ENCODE peak calls at places on chromosomes 13 and 19, in eight cellular contexts. C, F, T, Q, A, U, N and E are unnamed samples.

GRCh38 chr19:54373781-54374266 is 9.1 kb upstream of the LAIR1 start:
- DNase-seq in F (no peak), N (no peak), Q (no peak), A (no peak), C (no peak), T (peak), U (no peak), E (no peak)

GRCh38 chr19:47093254-47093653 is 20.3 kb downstream of the ZC3H4 start:
- DNase-seq in A (no peak), C (no peak), U (no peak), T (no peak), N (no peak), F (no peak), Q (no peak), E (no peak)

GRCh38 chr13:97280478-97280877 is 58.3 kb downstream of the MBNL2 start:
- DNase-seq in Q (no peak), T (no peak), N (no peak), C (no peak), A (no peak), F (no peak), U (no peak), E (no peak)

GRCh38 chr19:54030895-54031586 is 32.7 kb downstream of the VSTM1 start:
- DNase-seq in U (no peak), N (no peak), Q (no peak), F (peak), C (no peak), A (peak), T (no peak), E (no peak)

GRCh38 chr19:13132471-13133166 is 14.6 kb downstream of the NACC1 start:
- DNase-seq in A (peak), C (no peak), N (no peak), Q (no peak), U (no peak), T (no peak), F (no peak), E (peak)

GRCh38 chr13:26909515-26909914 is 148.9 kb upstream of the GPR12 start:
- DNase-seq in N (no peak), A (no peak), C (no peak), F (no peak), T (no peak), U (no peak), Q (no peak), E (no peak)

GRCh38 chr19:11247391-11247790 is 8.0 kb downstream of the ANGPTL8 start:
- DNase-seq in C (no peak), T (peak), Q (peak), N (no peak), F (no peak), U (peak), A (no peak), E (no peak)

GRCh38 chr13:34853161-34853560 is 88.9 kb upstream of the NBEA start:
- DNase-seq in N (no peak), Q (no peak), C (no peak), U (no peak), T (no peak), A (no peak), F (no peak), E (no peak)

GRCh38 chr13:113914333-113915011 is 50.6 kb upstream of the GAS6 start:
- DNase-seq in U (no peak), F (no peak), Q (no peak), N (no peak), A (no peak), C (no peak), T (peak), E (no peak)

GRCh38 chr19:18940791-18941627 is at the start of gene HOMER3:
- DNase-seq in U (peak), C (peak), N (no peak), F (peak), A (peak), Q (peak), T (peak), E (peak)

GRCh38 chr19:35529241-35530218 is 1.4 kb upstream of the SBSN start:
- DNase-seq in U (no peak), C (no peak), F (no peak), Q (no peak), N (no peak), A (no peak), T (no peak), E (no peak)

GRCh38 chr13:46354143-46355087 is 32.6 kb downstream of the RUBCNL start:
- DNase-seq in N (peak), A (peak), F (no peak), U (no peak), T (no peak), C (no peak), Q (no peak), E (no peak)

GRCh38 chr19:3852614-3853254 is 16.1 kb downstream of the ZFR2 start:
- DNase-seq in C (no peak), U (no peak), T (no peak), A (peak), F (peak), Q (peak), N (peak), E (peak)

GRCh38 chr13:51645154-51645650 is 60.9 kb downstream of the WDFY2 start:
- DNase-seq in C (no peak), U (no peak), A (peak), N (no peak), F (no peak), T (no peak), Q (no peak), E (peak)

GRCh38 chr19:50008532-50008931 is 16.6 kb downstream of the VRK3 start:
- DNase-seq in C (no peak), A (no peak), N (no peak), F (peak), U (no peak), T (no peak), Q (peak), E (peak)

GRCh38 chr13:37716395-37716794 is 117.8 kb upstream of the POSTN start:
- DNase-seq in T (no peak), A (peak), U (no peak), C (no peak), N (no peak), Q (no peak), F (no peak), E (no peak)

GRCh38 chr13:99686944-99687382 is 185.7 kb downstream of the TM9SF2 start:
- DNase-seq in T (no peak), U (no peak), Q (no peak), A (no peak), C (no peak), N (no peak), F (peak), E (peak)

GRCh38 chr13:21069561-21070004 is 8.2 kb upstream of the LATS2 start:
- DNase-seq in U (peak), C (no peak), N (peak), Q (no peak), T (no peak), F (no peak), A (peak), E (no peak)

GRCh38 chr19:5156231-5156986 is 184.2 kb downstream of the PTPRS start:
- DNase-seq in U (no peak), T (no peak), C (no peak), Q (no peak), N (no peak), A (no peak), F (no peak), E (no peak)

DNA sequence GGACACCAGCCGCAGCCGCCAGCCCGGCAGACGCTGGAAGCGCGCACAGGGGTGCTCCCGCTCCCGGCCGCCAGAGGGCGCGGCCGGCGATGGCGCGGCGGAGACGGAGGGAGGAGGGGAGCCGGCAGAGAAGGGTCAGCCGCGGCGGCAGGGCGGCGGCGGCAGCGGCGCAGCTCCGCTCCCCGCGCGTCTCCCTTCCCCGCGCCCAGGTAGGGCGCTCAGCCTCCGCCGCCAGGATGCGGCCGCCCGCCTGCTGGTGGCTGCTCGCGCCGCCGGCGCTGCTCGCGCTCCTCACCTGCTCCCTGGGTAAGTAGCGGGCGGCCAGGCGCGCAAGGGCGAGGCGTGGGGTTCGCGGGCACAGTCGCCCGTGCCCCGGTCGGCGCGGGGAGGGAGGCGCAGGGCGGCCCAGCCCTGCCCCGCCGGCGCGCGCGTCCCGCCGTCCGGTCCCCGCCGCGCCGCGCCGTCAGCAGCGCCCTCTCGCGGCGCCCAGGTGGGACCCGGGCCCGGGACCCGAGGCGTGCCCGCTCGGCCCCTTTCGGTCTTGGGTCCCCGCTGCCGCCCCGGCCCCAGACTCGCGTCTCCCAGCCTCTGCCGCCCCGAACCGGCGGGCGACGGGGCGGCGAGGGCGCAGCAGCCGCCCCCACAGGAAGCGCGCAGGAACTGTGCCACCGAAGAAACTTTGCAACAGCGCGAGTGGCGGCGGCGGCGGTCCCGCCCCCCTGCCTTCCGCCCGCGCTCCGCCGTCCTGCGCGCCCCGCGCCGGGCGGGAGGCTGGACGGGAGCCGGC is at the start of gene B3GLCT:
- DNase-seq in N (peak), Q (peak), C (peak), A (peak), T (peak), F (peak), U (peak), E (peak)
- TF ChIP-seq POLR2A in N (peak), Q (peak), C (no peak), A (no peak), T (peak), F (no peak), U (no peak), E (peak)

GRCh38 chr19:34229721-34230120 is 24.6 kb upstream of the GARRE1 start:
- DNase-seq in T (no peak), N (no peak), U (no peak), F (no peak), C (no peak), A (no peak), Q (no peak), E (no peak)

GRCh38 chr19:34231439-34231838 is 22.9 kb upstream of the GARRE1 start:
- DNase-seq in A (no peak), C (no peak), N (no peak), Q (no peak), U (no peak), F (no peak), T (no peak), E (no peak)

GRCh38 chr19:34228762-34229161 is 25.6 kb upstream of the GARRE1 start:
- DNase-seq in T (no peak), A (no peak), C (no peak), U (no peak), N (no peak), F (no peak), Q (no peak), E (no peak)

GRCh38 chr19:34232566-34233481 is 21.5 kb upstream of the GARRE1 start:
- DNase-seq in F (peak), Q (peak), N (peak), U (peak), C (no peak), A (peak), T (peak), E (no peak)

DNA sequence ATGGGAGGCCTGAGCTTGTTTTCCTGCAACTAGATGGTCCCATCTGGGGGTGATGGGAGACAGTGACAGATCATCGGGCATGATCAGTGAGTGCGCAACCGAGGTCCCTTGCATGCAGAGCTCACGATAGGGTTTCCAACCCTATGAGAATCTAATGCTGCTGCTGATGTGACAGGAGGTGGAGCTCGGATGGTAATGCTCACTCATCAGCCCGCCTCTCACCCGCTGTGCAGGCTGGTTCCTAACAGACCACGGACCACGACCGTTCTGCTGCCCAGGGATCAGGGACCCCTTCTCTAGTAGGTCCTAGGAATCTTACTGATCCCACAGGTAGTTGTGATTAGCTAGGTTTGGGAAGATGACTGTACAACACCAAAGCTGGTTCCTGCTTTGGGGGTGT is 23.5 kb upstream of the GARRE1 start:
- DNase-seq in N (no peak), U (no peak), F (no peak), Q (no peak), A (no peak), C (no peak), T (no peak), E (no peak)
- TF ChIP-seq POLR2A in N (no peak), U (no peak), F (no peak), Q (no peak), A (no peak), C (no peak), T (no peak), E (no peak)

DNA sequence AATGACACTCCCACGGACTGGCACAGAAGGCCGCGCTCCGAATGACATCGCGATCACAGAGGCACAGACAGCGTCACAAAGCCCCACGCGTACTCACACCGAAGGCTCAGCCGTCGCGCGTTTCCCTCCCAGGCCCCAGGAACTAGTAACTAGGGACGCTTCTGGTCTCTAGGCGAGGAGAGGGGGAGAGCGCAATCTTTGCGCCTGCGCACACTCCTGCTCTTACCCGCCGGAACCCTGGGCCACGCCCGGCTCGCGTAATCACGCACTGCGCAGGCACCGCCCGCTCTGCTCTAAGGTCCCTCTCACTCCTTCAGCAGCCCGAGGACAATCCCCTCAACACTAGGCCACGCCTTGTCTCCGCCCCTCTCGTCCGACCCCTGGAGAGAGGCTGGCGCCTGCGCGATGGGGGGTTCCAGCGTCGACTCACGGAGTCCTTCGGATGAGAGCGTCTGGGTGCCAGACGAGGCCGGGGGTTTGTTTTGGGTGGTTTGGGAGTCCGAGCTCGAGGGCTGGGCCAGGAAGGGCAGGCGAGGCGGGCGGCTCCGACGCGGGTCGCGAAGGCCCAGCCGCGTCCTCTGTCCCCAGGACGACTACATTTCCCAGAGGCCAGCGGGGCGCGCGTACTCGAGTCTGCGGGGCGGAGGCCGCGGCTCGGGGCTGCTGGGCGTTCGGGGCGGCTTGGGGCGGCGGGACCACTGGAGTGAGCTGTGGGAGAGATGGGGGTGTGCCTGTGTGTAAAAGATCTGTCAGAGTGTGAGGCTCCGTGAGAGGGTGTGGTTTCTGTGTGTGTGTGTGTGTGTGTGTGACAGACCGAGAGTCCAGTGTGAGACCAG is at the start of gene ZNF471:
- DNase-seq in N (peak), T (peak), F (no peak), C (peak), A (peak), U (peak), Q (peak), E (peak)
- TF ChIP-seq POLR2A in N (peak), T (peak), F (no peak), C (no peak), A (peak), U (peak), Q (no peak), E (no peak)

GRCh38 chr13:48236528-48237353 is 3.7 kb downstream of the ITM2B start:
- DNase-seq in F (no peak), N (no peak), Q (no peak), U (no peak), A (no peak), T (no peak), C (no peak), E (peak)

GRCh38 chr13:48235814-48236135 is 2.8 kb downstream of the ITM2B start:
- DNase-seq in U (no peak), F (no peak), T (no peak), Q (no peak), N (no peak), C (no peak), A (no peak), E (no peak)

GRCh38 chr13:48233886-48234488 is 981 bp downstream of the ITM2B start:
- DNase-seq in T (no peak), N (no peak), A (peak), U (no peak), F (no peak), Q (no peak), C (no peak), E (peak)

GRCh38 chr13:48234652-48235099 is 1.7 kb downstream of the ITM2B start:
- DNase-seq in N (no peak), C (no peak), A (no peak), F (no peak), Q (no peak), U (no peak), T (no peak), E (peak)

GRCh38 chr13:48235100-48235813 is 2.3 kb downstream of the ITM2B start:
- DNase-seq in N (no peak), F (no peak), T (peak), A (peak), U (no peak), Q (peak), C (no peak), E (peak)
- TF ChIP-seq POLR2A in N (no peak), F (no peak), T (peak), A (no peak), U (no peak), Q (peak), C (no peak), E (no peak)

GRCh38 chr19:48959341-48960239 is 4.9 kb downstream of the BAX start:
- DNase-seq in A (no peak), T (no peak), F (no peak), C (no peak), Q (no peak), N (no peak), U (no peak), E (no peak)
- TF ChIP-seq POLR2A in A (no peak), T (no peak), F (no peak), C (no peak), Q (no peak), N (no peak), U (no peak), E (peak)

GRCh38 chr19:48920949-48921348 is 12.6 kb upstream of the DHDH start:
- DNase-seq in Q (no peak), N (no peak), C (no peak), U (no peak), F (no peak), T (no peak), A (no peak), E (no peak)

GRCh38 chr19:48922548-48923490 is 10.7 kb upstream of the DHDH start:
- DNase-seq in Q (no peak), C (no peak), F (no peak), U (no peak), T (no peak), A (no peak), N (no peak), E (no peak)

GRCh38 chr19:48918801-48919247 is 14.7 kb upstream of the DHDH start:
- DNase-seq in A (no peak), N (no peak), U (no peak), T (no peak), Q (no peak), F (peak), C (no peak), E (peak)

GRCh38 chr19:48925240-48925843 is 8.2 kb upstream of the DHDH start:
- DNase-seq in Q (no peak), C (no peak), T (peak), N (peak), U (no peak), F (no peak), A (peak), E (no peak)

GRCh38 chr19:48921721-48922500 is 11.6 kb upstream of the DHDH start:
- DNase-seq in C (no peak), U (no peak), N (no peak), Q (no peak), F (no peak), A (no peak), T (no peak), E (no peak)
- TF ChIP-seq POLR2A in C (no peak), U (no peak), N (no peak), Q (no peak), F (no peak), A (no peak), T (no peak), E (no peak)

DNA sequence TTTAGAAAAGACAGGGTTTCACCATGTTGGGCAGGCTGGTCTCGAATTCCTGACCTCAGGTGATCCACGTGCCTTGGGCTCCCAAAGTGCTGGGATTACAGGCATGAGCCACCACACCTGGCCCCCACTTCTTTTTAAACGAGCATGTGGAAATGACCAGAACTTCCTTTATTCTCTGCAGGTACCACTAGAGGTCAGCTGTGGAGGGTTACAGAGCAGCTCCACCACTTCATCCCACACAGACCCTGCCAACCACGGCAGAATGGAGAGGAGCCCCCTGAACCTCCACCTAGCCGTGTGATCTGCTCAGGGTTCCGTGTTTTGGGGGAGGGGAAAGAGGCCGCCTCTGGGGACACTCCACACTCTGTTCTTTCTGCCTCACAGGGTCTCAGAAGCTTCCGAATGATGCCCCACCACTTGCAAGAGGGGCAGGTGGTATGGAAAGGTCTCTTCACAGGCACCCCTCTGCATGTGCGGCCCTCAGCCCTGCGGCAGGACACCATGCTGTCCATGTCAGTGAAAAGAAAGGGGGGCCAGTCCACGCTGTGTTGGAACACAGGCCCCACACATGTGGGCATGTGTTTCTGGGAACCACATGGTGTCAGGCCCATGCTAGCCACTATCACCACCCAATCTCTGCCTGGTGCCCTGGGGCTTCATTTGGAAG is 465.0 kb downstream of the TSHZ3 start:
- DNase-seq in A (no peak), N (no peak), U (no peak), Q (no peak), F (no peak), T (no peak), C (no peak), E (no peak)
- TF ChIP-seq POLR2A in A (no peak), N (no peak), U (no peak), Q (no peak), F (no peak), T (no peak), C (no peak), E (no peak)

DNA sequence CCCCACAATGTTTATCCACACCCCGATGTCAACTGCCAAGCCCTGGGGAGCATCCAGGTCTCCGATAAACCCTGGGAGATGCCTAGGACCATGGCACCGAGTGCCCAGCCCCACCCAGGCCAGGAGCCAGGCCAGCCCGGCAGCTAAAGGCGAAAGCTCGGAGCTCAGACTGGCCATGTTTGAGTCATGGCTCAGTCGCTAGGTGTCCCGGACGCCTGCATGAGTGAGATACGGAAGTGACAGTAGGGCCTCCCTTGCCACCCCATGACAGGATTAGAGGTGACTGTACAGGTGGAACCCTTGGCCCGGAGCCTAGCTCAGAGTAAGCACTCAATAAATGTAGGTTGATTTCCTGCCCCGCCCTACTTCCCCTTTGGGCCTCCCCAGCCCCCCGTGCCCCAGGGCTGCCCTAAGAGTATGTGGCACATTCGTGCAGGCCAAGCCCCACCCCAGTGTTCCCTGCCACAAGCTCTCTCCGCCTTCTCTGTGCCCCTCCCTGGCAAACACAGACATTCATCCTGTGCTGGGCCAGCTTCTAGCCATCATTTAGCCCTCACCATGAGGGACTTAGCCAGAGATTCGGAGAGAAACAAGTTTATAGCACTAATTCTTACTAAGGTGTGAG is 5.8 kb upstream of the TPM4 start:
- DNase-seq in F (peak), C (no peak), N (peak), A (no peak), Q (peak), T (no peak), U (no peak), E (peak)
- TF ChIP-seq POLR2A in F (peak), C (no peak), N (no peak), A (no peak), Q (no peak), T (no peak), U (no peak), E (no peak)